ENCODE peak calls at places on chromosomes 5 and 9, in five cellular contexts. One of them, this sample, is unnamed.

GRCh38 chr5:177427919-177428573 is 1.6 kb downstream of the GRK6 start:
- DNase-seq in spleen: peak; percentile 90
- DNase-seq in cardiac muscle cell: no peak
- DNase-seq in SK-N-SH: no peak
- DNase-seq in AG10803: no peak
- DNase-seq in this sample: no peak

GRCh38 chr9:31839273-31839672 is 545.2 kb upstream of the ACO1 start:
- DNase-seq in cardiac muscle cell: no peak
- DNase-seq in SK-N-SH: no peak
- DNase-seq in spleen: no peak
- DNase-seq in AG10803: no peak
- DNase-seq in this sample: no peak

GRCh38 chr9:84001621-84002020 is 21.0 kb downstream of the RMI1 start:
- DNase-seq in SK-N-SH: no peak
- DNase-seq in cardiac muscle cell: no peak
- DNase-seq in spleen: no peak
- DNase-seq in AG10803: no peak
- DNase-seq in this sample: no peak

GRCh38 chr9:118721923-118722322 is 647.3 kb downstream of the BRINP1 start:
- DNase-seq in spleen: no peak
- DNase-seq in AG10803: no peak
- DNase-seq in cardiac muscle cell: no peak
- DNase-seq in SK-N-SH: peak; percentile 58
- DNase-seq in this sample: no peak

GRCh38 chr5:159218595-159219023 is 9.3 kb upstream of the RNF145 start:
- DNase-seq in AG10803: peak; percentile 58
- DNase-seq in spleen: no peak
- DNase-seq in SK-N-SH: no peak
- DNase-seq in cardiac muscle cell: peak; percentile 47
- DNase-seq in this sample: peak; percentile 24

GRCh38 chr5:19927919-19928318 is 60.1 kb downstream of the CDH18 start:
- DNase-seq in spleen: no peak
- DNase-seq in cardiac muscle cell: no peak
- DNase-seq in AG10803: no peak
- DNase-seq in SK-N-SH: peak; percentile 4
- DNase-seq in this sample: no peak

GRCh38 chr9:8733096-8733954 is 933.7 kb upstream of the DMAC1 start:
- DNase-seq in cardiac muscle cell: peak; percentile 59
- DNase-seq in spleen: peak; percentile 67
- DNase-seq in AG10803: no peak
- DNase-seq in SK-N-SH: no peak
- DNase-seq in this sample: no peak

GRCh38 chr5:52922384-52922783 is 66.8 kb upstream of the ITGA2 start:
- DNase-seq in AG10803: peak; percentile 88
- DNase-seq in SK-N-SH: no peak
- DNase-seq in spleen: no peak
- DNase-seq in cardiac muscle cell: peak; percentile 90
- DNase-seq in this sample: peak; percentile 45

GRCh38 chr5:37641933-37642332 is 197.9 kb downstream of the GDNF start:
- DNase-seq in cardiac muscle cell: no peak
- DNase-seq in SK-N-SH: no peak
- DNase-seq in spleen: no peak
- DNase-seq in AG10803: no peak
- DNase-seq in this sample: no peak

GRCh38 chr5:34957857-34958690 is 28.7 kb downstream of the DNAJC21 start:
- DNase-seq in AG10803: peak; percentile 37
- DNase-seq in cardiac muscle cell: peak; percentile 45
- DNase-seq in spleen: no peak
- DNase-seq in SK-N-SH: peak; percentile 61
- DNase-seq in this sample: no peak

GRCh38 chr5:66144799-66145390 is 795 bp downstream of the SREK1 start:
- DNase-seq in cardiac muscle cell: no peak
- DNase-seq in AG10803: peak; percentile 59
- DNase-seq in spleen: no peak
- DNase-seq in SK-N-SH: no peak
- DNase-seq in this sample: no peak

GRCh38 chr5:7849531-7850240 is 1.2 kb downstream of the CFAP90 start:
- DNase-seq in spleen: no peak
- DNase-seq in AG10803: no peak
- DNase-seq in SK-N-SH: peak; percentile 78
- DNase-seq in cardiac muscle cell: peak; percentile 14
- DNase-seq in this sample: no peak

GRCh38 chr5:32138839-32139493 is 35.2 kb downstream of the GOLPH3 start:
- DNase-seq in spleen: no peak
- DNase-seq in AG10803: no peak
- DNase-seq in SK-N-SH: no peak
- DNase-seq in cardiac muscle cell: peak; percentile 18
- DNase-seq in this sample: no peak

GRCh38 chr9:36007852-36008251 is 28.9 kb upstream of the RECK start:
- DNase-seq in spleen: no peak
- DNase-seq in SK-N-SH: no peak
- DNase-seq in AG10803: no peak
- DNase-seq in cardiac muscle cell: no peak
- DNase-seq in this sample: no peak

GRCh38 chr5:36373527-36374086 is 71.9 kb upstream of the RANBP3L start:
- DNase-seq in cardiac muscle cell: peak; percentile 91
- DNase-seq in AG10803: peak; percentile 89
- DNase-seq in spleen: no peak
- DNase-seq in SK-N-SH: no peak
- DNase-seq in this sample: no peak

GRCh38 chr9:68950188-68950587 is 63.7 kb downstream of the PRKACG start:
- DNase-seq in AG10803: no peak
- DNase-seq in spleen: no peak
- DNase-seq in SK-N-SH: no peak
- DNase-seq in cardiac muscle cell: no peak
- DNase-seq in this sample: no peak

GRCh38 chr9:121916008-121916407 is 177.1 kb downstream of the TTLL11 start:
- DNase-seq in spleen: no peak
- DNase-seq in AG10803: peak; percentile 29
- DNase-seq in SK-N-SH: no peak
- DNase-seq in cardiac muscle cell: no peak
- DNase-seq in this sample: no peak

GRCh38 chr9:112119225-112120045 is 55.7 kb downstream of the SUSD1 start:
- DNase-seq in spleen: no peak
- DNase-seq in SK-N-SH: no peak
- DNase-seq in AG10803: no peak
- DNase-seq in cardiac muscle cell: no peak
- DNase-seq in this sample: no peak

GRCh38 chr9:20170122-20170521 is 381.3 kb upstream of the SLC24A2 start:
- DNase-seq in spleen: no peak
- DNase-seq in SK-N-SH: no peak
- DNase-seq in AG10803: no peak
- DNase-seq in cardiac muscle cell: no peak
- DNase-seq in this sample: no peak

GRCh38 chr5:129698661-129699060 is 49.2 kb upstream of the MINAR2 start:
- DNase-seq in AG10803: no peak
- DNase-seq in spleen: no peak
- DNase-seq in SK-N-SH: no peak
- DNase-seq in cardiac muscle cell: no peak
- DNase-seq in this sample: no peak

GRCh38 chr9:36825179-36825578 is 208.9 kb downstream of the PAX5 start:
- DNase-seq in spleen: no peak
- DNase-seq in AG10803: no peak
- DNase-seq in cardiac muscle cell: no peak
- DNase-seq in SK-N-SH: no peak
- DNase-seq in this sample: no peak

GRCh38 chr5:84032404-84032803 is 311.7 kb upstream of the HAPLN1 start:
- DNase-seq in spleen: no peak
- DNase-seq in cardiac muscle cell: peak; percentile 9
- DNase-seq in AG10803: peak; percentile 38
- DNase-seq in SK-N-SH: no peak
- DNase-seq in this sample: no peak

GRCh38 chr9:130847306-130848217 is 12.5 kb downstream of the ABL1 start:
- DNase-seq in AG10803: peak; percentile 100
- DNase-seq in SK-N-SH: peak; percentile 45
- DNase-seq in cardiac muscle cell: peak; percentile 99
- DNase-seq in spleen: no peak
- DNase-seq in this sample: peak; percentile 100

GRCh38 chr9:82073551-82073950 is 85.0 kb downstream of the SPATA31D1 start:
- DNase-seq in SK-N-SH: no peak
- DNase-seq in spleen: no peak
- DNase-seq in cardiac muscle cell: no peak
- DNase-seq in AG10803: no peak
- DNase-seq in this sample: no peak

GRCh38 chr5:74546796-74547195 is 93.7 kb downstream of the ENC1 start:
- DNase-seq in cardiac muscle cell: no peak
- DNase-seq in SK-N-SH: no peak
- DNase-seq in AG10803: peak; percentile 11
- DNase-seq in spleen: no peak
- DNase-seq in this sample: no peak

GRCh38 chr9:111866976-111867375 is 29.6 kb upstream of the UGCG start:
- DNase-seq in AG10803: peak; percentile 70
- DNase-seq in spleen: no peak
- DNase-seq in cardiac muscle cell: peak; percentile 78
- DNase-seq in SK-N-SH: no peak
- DNase-seq in this sample: no peak

GRCh38 chr5:89255845-89256463 is 373.0 kb upstream of the MEF2C start:
- DNase-seq in cardiac muscle cell: peak; percentile 59
- DNase-seq in AG10803: peak; percentile 70
- DNase-seq in spleen: no peak
- DNase-seq in SK-N-SH: no peak
- DNase-seq in this sample: peak; percentile 35

GRCh38 chr5:179380211-179381035 is 35.2 kb upstream of the ADAMTS2 start:
- DNase-seq in SK-N-SH: peak; percentile 6
- DNase-seq in spleen: no peak
- DNase-seq in AG10803: no peak
- DNase-seq in cardiac muscle cell: no peak
- DNase-seq in this sample: no peak

GRCh38 chr9:134419684-134420076 is 93.4 kb downstream of the RXRA start:
- DNase-seq in spleen: no peak
- DNase-seq in cardiac muscle cell: no peak
- DNase-seq in SK-N-SH: peak; percentile 83
- DNase-seq in AG10803: no peak
- DNase-seq in this sample: no peak

GRCh38 chr5:124132843-124133242 is 613.6 kb downstream of the ZNF608 start:
- DNase-seq in spleen: no peak
- DNase-seq in AG10803: no peak
- DNase-seq in SK-N-SH: no peak
- DNase-seq in cardiac muscle cell: no peak
- DNase-seq in this sample: no peak
- H3K4me3 ChIP-seq in spleen: no peak overlapping the region
- H3K4me3 ChIP-seq in AG10803: no peak overlapping the region
- H3K4me3 ChIP-seq in SK-N-SH: no peak overlapping the region
- H3K4me3 ChIP-seq in cardiac muscle cell: no peak overlapping the region
- H3K4me3 ChIP-seq in this sample: no peak overlapping the region

DNA sequence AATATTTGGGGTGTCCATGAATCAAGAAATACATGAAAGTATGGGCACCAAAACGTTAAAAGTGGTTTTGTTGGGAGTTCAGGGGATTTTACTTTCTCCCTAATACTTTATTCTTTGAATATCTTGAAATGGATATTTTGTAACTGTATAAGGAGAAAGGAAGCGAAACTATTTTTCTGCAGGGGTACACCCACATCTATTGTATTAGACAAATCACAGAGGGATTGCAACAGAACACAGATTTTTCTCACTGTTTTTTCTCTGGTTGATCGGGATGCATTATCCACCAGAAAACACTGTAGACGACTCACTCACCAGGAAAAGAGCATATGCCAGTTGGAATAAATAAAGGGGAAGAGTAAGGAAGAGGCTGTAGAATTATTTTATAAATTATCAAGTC is 1.2 kb upstream of the RABGAP1 start:
- DNase-seq in SK-N-SH: no peak
- DNase-seq in spleen: no peak
- DNase-seq in cardiac muscle cell: no peak
- DNase-seq in AG10803: no peak
- DNase-seq in this sample: no peak
- TF ChIP-seq CTCF in SK-N-SH: no peak
- TF ChIP-seq CTCF in spleen: no peak
- TF ChIP-seq CTCF in cardiac muscle cell: no peak
- TF ChIP-seq CTCF in AG10803: no peak
- TF ChIP-seq CTCF in this sample: no peak

DNA sequence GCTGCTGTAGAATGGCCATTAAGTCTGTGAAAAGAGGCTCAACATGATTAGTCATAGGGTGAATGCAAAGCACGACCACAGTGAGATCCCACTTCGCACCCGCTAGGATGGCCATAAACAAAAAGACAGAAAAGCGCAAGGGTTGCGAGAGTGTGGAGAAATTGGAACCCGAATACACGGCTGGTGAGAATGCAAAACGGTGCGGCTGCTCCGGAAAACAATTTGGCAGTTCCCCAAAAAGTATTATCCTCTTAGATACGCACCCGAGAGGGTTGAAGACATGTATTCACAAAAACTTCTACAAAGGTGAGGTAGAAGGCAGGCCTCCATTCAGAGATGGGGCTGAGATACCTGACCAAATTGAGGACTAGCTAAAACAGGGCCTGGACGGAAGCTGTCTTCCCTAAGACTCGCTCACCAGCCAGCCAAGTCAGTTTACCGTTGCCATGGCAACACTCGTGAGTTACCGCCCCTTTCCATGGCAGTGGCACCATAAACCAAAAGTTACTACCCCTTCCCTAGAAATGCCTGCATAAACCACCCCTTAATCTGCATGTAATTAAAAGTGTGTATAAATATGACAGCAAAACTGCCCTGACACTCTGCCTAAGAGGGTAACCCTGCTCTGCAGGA is 726 bp upstream of the PSMB7 start:
- DNase-seq in SK-N-SH: no peak
- DNase-seq in AG10803: no peak
- DNase-seq in spleen: no peak
- DNase-seq in cardiac muscle cell: no peak
- DNase-seq in this sample: no peak
- H3K4me3 ChIP-seq in SK-N-SH: peak overlapping the region; percentile 94
- H3K4me3 ChIP-seq in AG10803: peak overlapping the region; percentile 99
- H3K4me3 ChIP-seq in spleen: no peak overlapping the region
- H3K4me3 ChIP-seq in cardiac muscle cell: peak overlapping the region; percentile 81
- H3K4me3 ChIP-seq in this sample: no peak overlapping the region

GRCh38 chr5:113052041-113052795 is 75.6 kb downstream of the DCP2 start:
- DNase-seq in AG10803: no peak
- DNase-seq in cardiac muscle cell: peak; percentile 21
- DNase-seq in spleen: no peak
- DNase-seq in SK-N-SH: no peak
- DNase-seq in this sample: no peak

GRCh38 chr5:113047234-113047633 is 70.6 kb downstream of the DCP2 start:
- DNase-seq in spleen: no peak
- DNase-seq in SK-N-SH: no peak
- DNase-seq in cardiac muscle cell: peak; percentile 58
- DNase-seq in AG10803: peak; percentile 39
- DNase-seq in this sample: no peak

GRCh38 chr5:113047733-113048652 is 71.4 kb downstream of the DCP2 start:
- DNase-seq in spleen: no peak
- DNase-seq in cardiac muscle cell: peak; percentile 55
- DNase-seq in SK-N-SH: no peak
- DNase-seq in AG10803: no peak
- DNase-seq in this sample: no peak

GRCh38 chr5:113050606-113051391 is 74.2 kb downstream of the DCP2 start:
- DNase-seq in AG10803: peak; percentile 89
- DNase-seq in SK-N-SH: no peak
- DNase-seq in cardiac muscle cell: peak; percentile 65
- DNase-seq in spleen: no peak
- DNase-seq in this sample: peak; percentile 43

DNA sequence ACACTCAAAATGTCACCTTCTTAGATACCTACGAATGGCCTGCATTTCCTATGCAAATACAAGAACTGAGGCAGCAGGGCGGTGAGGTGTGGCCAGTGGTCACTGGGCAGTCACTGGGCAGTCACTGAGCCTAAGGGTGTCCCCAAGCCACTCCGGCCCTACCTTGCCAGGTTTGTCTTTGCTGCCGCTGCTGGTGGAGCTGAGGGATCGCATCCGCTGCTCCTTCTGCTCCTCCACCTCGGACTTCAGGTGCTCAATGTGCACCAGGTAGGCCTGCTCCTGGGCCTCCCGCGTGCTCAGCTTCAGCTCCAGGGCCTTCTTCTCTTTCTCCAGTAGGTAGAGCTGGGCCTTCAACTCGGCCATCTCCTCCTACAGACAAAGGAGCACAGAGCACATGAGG is 72.3 kb downstream of the DCP2 start:
- DNase-seq in AG10803: no peak
- DNase-seq in spleen: no peak
- DNase-seq in SK-N-SH: no peak
- DNase-seq in cardiac muscle cell: no peak
- DNase-seq in this sample: no peak
- TF ChIP-seq CTCF in AG10803: no peak
- TF ChIP-seq CTCF in spleen: no peak
- TF ChIP-seq CTCF in SK-N-SH: no peak
- TF ChIP-seq CTCF in cardiac muscle cell: no peak
- TF ChIP-seq CTCF in this sample: no peak

This sample was measured in AG09309.